ENCODE peak calls at places on chromosome 2, in seven cellular contexts. B is IMR-90, A is AG09309, H is kidney, G is fibroblast of the aortic adventitia, M is choroid plexus epithelial cell, O is progenitor cell of endocrine pancreas. Q is an unnamed sample.

GRCh38 chr2:58240938-58241755 is at the start of gene FANCL:
- DNase-seq in M (peak), A (peak), G (peak), H (peak), O (peak), B (peak), Q (peak)

GRCh38 chr2:204260162-204260877 is 285.0 kb upstream of the PARD3B start:
- DNase-seq in B (peak), M (peak), H (no peak), A (peak), G (peak), O (peak), Q (peak)

GRCh38 chr2:11370377-11371098 is 26.1 kb upstream of the ROCK2 start:
- DNase-seq in G (no peak), O (no peak), M (no peak), B (peak), A (no peak), H (no peak), Q (no peak)

GRCh38 chr2:189304360-189304759 is 124.8 kb upstream of the COL5A2 start:
- DNase-seq in A (no peak), G (no peak), O (no peak), M (no peak), H (no peak), B (no peak), Q (no peak)

GRCh38 chr2:168722592-168722991 is 79.8 kb upstream of the NOSTRIN start:
- DNase-seq in O (no peak), G (peak), A (no peak), H (no peak), M (peak), B (peak), Q (no peak)

GRCh38 chr2:196435189-196435588 is 204.3 kb upstream of the CCDC150 start:
- DNase-seq in H (no peak), A (no peak), B (peak), M (peak), G (peak), O (no peak), Q (no peak)

GRCh38 chr2:64675860-64676259 is 22.1 kb upstream of the SERTAD2 start:
- DNase-seq in H (no peak), O (no peak), B (peak), A (no peak), G (no peak), M (no peak), Q (no peak)

GRCh38 chr2:44083054-44083453 is 85.6 kb upstream of the PPM1B start:
- DNase-seq in A (no peak), B (no peak), O (no peak), H (no peak), G (no peak), M (no peak), Q (no peak)

GRCh38 chr2:130786076-130786475 is 30.7 kb downstream of the AMER3 start:
- DNase-seq in B (no peak), M (no peak), A (no peak), O (no peak), H (no peak), G (no peak), Q (no peak)

GRCh38 chr2:157301323-157301722 is 24.3 kb downstream of the ERMN start:
- DNase-seq in G (no peak), O (no peak), H (no peak), B (no peak), A (no peak), M (no peak), Q (no peak)

GRCh38 chr2:208373460-208374089 is 33.0 kb upstream of the PTH2R start:
- DNase-seq in A (no peak), H (no peak), M (peak), O (no peak), B (peak), G (peak), Q (peak)

GRCh38 chr2:170222298-170222697 is 44.4 kb downstream of the MYO3B start:
- DNase-seq in M (peak), O (no peak), H (no peak), B (peak), A (no peak), G (peak), Q (no peak)

GRCh38 chr2:34910018-34910417 is 1310.9 kb upstream of the FAM98A start:
- DNase-seq in A (no peak), M (no peak), H (no peak), G (no peak), O (no peak), B (no peak), Q (no peak)

GRCh38 chr2:104872034-104872865 is 18.3 kb downstream of the POU3F3 start:
- DNase-seq in B (no peak), M (no peak), O (no peak), G (no peak), H (peak), A (no peak), Q (no peak)

GRCh38 chr2:69946351-69947077 is 14.9 kb downstream of the ASPRV1 start:
- DNase-seq in G (peak), A (no peak), M (peak), O (no peak), B (peak), H (no peak), Q (no peak)

GRCh38 chr2:86368181-86368824 is 30.9 kb upstream of the REEP1 start:
- DNase-seq in H (no peak), O (peak), B (peak), G (peak), A (no peak), M (peak), Q (peak)

GRCh38 chr2:176081993-176082884 is 1.5 kb downstream of the EVX2 start:
- DNase-seq in A (no peak), H (peak), M (no peak), B (no peak), O (no peak), G (no peak), Q (peak)

GRCh38 chr2:48940606-48941005 is 185.1 kb upstream of the LHCGR start:
- DNase-seq in B (no peak), A (no peak), O (no peak), M (peak), H (no peak), G (no peak), Q (no peak)

GRCh38 chr2:238974510-238975166 is 126.8 kb downstream of the TWIST2 start:
- DNase-seq in G (peak), A (peak), H (no peak), B (peak), M (peak), O (no peak), Q (no peak)

GRCh38 chr2:237012021-237012420 is 73.7 kb upstream of the COPS8 start:
- DNase-seq in G (no peak), M (no peak), H (no peak), A (no peak), O (no peak), B (no peak), Q (no peak)

GRCh38 chr2:157625311-157625710 is 3.4 kb downstream of the ACVR1C start:
- DNase-seq in A (no peak), O (no peak), M (no peak), G (peak), B (no peak), H (no peak), Q (no peak)

GRCh38 chr2:68237404-68237803 is 14.9 kb downstream of the PPP3R1 start:
- DNase-seq in O (no peak), A (no peak), H (no peak), M (peak), B (peak), G (peak), Q (no peak)

GRCh38 chr2:200266406-200266805 is 40.1 kb upstream of the SPATS2L start:
- DNase-seq in M (no peak), A (no peak), H (no peak), G (no peak), B (no peak), O (no peak), Q (no peak)

GRCh38 chr2:200262047-200262446 is 44.4 kb upstream of the SPATS2L start:
- DNase-seq in A (no peak), H (no peak), O (no peak), M (no peak), G (no peak), B (no peak), Q (no peak)

GRCh38 chr2:200259577-200259957 is 46.9 kb upstream of the SPATS2L start:
- DNase-seq in G (no peak), O (no peak), H (no peak), M (no peak), B (no peak), A (no peak), Q (no peak)

GRCh38 chr2:200264631-200265030 is 41.9 kb upstream of the SPATS2L start:
- DNase-seq in A (no peak), G (no peak), O (no peak), B (no peak), H (no peak), M (no peak), Q (no peak)

GRCh38 chr2:200263279-200263678 is 43.2 kb upstream of the SPATS2L start:
- DNase-seq in G (no peak), M (no peak), B (no peak), H (no peak), A (no peak), O (no peak), Q (no peak)
- TF ChIP-seq CTCF in G (no peak), M (no peak), B (no peak), H (no peak), A (no peak), O (no peak), Q (no peak)

GRCh38 chr2:60152226-60152833 is 401.1 kb downstream of the BCL11A start:
- DNase-seq in H (no peak), O (no peak), G (peak), A (no peak), B (peak), M (peak), Q (no peak)
- TF ChIP-seq CTCF in H (peak), O (peak), G (peak), A (peak), B (peak), M (peak), Q (peak)

GRCh38 chr2:76953733-76954347 is 568.3 kb downstream of the LRRTM4 start:
- DNase-seq in M (peak), B (peak), H (no peak), A (no peak), O (peak), G (no peak), Q (peak)
- TF ChIP-seq CTCF in M (peak), B (peak), H (peak), A (no peak), O (peak), G (no peak), Q (peak)

DNA sequence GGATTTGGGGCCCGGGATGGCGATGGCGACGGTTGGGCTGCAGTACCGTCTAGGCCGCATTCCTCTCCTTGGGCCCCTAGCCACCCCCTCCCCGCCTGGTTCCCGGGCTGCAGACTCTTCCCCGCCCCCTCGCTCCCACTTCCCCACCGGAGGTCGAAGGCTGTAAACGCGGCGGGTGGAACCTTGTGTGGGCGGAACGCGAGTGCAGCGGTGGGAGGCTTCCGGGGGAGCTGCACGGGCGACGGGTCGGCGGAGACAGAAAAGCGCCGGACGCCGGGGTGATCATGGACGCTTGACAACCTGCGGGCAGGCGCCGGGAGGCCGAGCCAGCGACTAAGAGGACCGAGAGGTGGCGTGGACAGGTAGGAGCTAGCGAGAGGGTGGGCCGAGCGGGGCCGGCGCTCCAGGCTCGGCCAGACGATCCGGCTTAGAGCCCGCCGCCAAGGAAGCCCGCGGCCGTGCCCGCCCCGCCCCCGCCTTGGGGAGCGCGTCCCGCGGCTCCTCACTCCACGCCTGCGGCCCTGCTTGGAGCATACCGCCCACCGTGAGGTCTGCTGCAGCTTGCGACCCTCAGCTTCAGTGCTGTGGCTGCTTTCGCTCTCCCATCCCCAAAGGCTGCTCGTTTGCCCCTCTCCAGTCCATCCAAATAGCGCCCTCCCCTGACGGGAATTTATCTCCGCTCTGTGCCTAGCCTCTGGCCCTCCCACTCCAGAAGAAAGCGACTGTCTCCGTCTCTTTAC is at the start of gene COPS7B:
- DNase-seq in B (peak), H (peak), M (peak), A (no peak), G (peak), O (peak), Q (peak)
- TF ChIP-seq CTCF in B (peak), H (peak), M (peak), A (peak), G (peak), O (peak), Q (peak)

GRCh38 chr2:36779462-36779861 is 83.0 kb downstream of the VIT start:
- DNase-seq in O (no peak), M (no peak), A (no peak), H (no peak), B (no peak), G (no peak), Q (no peak)

GRCh38 chr2:36777272-36777671 is 80.8 kb downstream of the VIT start:
- DNase-seq in G (no peak), B (no peak), H (no peak), O (no peak), M (no peak), A (no peak), Q (no peak)

GRCh38 chr2:36773947-36774346 is 77.4 kb downstream of the VIT start:
- DNase-seq in G (no peak), H (no peak), O (no peak), M (no peak), B (no peak), A (no peak), Q (no peak)

GRCh38 chr2:36780231-36780808 is 83.8 kb downstream of the VIT start:
- DNase-seq in A (peak), M (peak), H (no peak), O (no peak), G (peak), B (peak), Q (peak)

DNA sequence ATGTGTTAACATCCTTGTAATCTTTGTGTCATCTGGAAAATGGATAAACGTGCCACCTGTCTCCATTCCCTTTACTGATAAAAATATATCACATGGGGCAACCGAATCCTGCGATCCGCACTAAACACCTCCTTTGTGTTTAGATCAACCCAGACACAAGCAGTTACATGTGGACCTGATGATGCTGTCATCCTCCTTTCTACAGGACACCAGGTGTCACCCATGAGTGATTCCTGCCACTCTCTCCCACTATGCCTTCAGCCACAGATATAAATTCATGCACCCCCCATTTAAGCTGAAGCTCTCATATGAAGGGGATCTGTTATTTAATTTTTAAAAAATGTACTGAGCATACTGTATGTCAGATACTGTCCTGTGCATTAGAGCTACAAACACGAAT is 81.3 kb downstream of the VIT start:
- DNase-seq in M (no peak), B (no peak), G (no peak), H (no peak), O (no peak), A (no peak), Q (no peak)
- TF ChIP-seq CTCF in M (no peak), B (no peak), G (no peak), H (no peak), O (no peak), A (no peak), Q (no peak)

DNA sequence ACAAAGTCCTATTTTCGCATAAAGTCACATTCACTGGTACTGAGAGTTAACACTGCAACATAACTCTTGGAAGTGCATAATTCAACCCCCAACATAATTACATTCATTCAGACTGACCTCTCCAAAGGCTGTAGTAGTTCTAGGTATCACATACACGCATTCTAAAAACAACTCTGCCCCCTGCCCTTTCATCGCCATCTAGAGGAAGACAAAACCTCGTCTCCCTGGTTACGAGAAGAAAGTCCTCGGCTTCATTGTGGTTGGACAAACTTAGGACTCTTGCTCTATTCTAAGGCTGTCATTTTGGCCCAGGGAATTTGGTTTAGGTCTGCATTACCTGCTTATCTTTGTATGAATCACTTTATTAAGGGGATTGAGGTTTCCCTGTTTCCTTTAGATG is 215.3 kb upstream of the NRXN1 start:
- DNase-seq in O (no peak), A (no peak), B (no peak), H (no peak), M (no peak), G (no peak), Q (no peak)
- TF ChIP-seq CTCF in O (no peak), A (no peak), B (no peak), H (no peak), M (no peak), G (no peak), Q (no peak)

GRCh38 chr2:88303865-88304264 is 133.7 kb downstream of the THNSL2 start:
- DNase-seq in H (no peak), A (no peak), B (no peak), G (no peak), M (no peak), O (no peak), Q (no peak)

GRCh38 chr2:88310787-88311186 is 140.6 kb downstream of the THNSL2 start:
- DNase-seq in O (no peak), G (no peak), B (no peak), H (no peak), A (no peak), M (no peak), Q (no peak)

GRCh38 chr2:88307817-88308216 is 137.7 kb downstream of the THNSL2 start:
- DNase-seq in A (no peak), M (peak), G (no peak), B (peak), O (no peak), H (no peak), Q (peak)
- TF ChIP-seq CTCF in A (peak), M (peak), G (peak), B (peak), O (peak), H (no peak), Q (peak)

GRCh38 chr2:78992807-78993517 is 32.5 kb upstream of the REG3G start:
- DNase-seq in A (no peak), B (no peak), H (peak), G (no peak), O (peak), M (no peak), Q (no peak)

GRCh38 chr2:78993518-78994148 is 31.9 kb upstream of the REG3G start:
- DNase-seq in O (no peak), A (no peak), M (no peak), H (peak), G (no peak), B (no peak), Q (no peak)

GRCh38 chr2:78994789-78995188 is 30.7 kb upstream of the REG3G start:
- DNase-seq in M (no peak), H (no peak), O (no peak), B (no peak), G (no peak), A (no peak), Q (no peak)

DNA sequence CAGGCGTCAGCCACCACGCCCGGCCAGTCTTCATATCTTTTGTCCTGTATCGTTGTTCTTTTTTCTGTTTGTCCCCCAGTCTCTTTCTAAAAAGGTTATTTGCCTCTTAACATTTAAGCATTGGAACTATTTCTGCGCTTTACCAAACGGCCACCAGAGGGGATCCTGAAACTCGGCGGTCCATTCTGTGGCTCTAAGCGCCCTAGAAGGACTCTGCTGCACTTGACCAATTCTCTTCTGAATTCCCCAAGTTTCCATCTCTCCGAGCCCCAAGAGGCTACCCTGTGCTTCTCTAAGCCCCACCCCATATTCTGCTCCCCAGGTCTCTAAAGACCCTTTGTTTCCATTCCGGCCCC is 33.1 kb upstream of the REG3G start:
- DNase-seq in B (no peak), M (peak), O (peak), G (no peak), A (no peak), H (no peak), Q (peak)
- TF ChIP-seq CTCF in B (peak), M (peak), O (peak), G (no peak), A (peak), H (peak), Q (peak)

GRCh38 chr2:101204400-101205095 is 48.1 kb upstream of the CNOT11 start:
- DNase-seq in B (no peak), M (peak), A (no peak), G (peak), O (no peak), H (no peak), Q (no peak)

GRCh38 chr2:101200714-101201113 is 49.5 kb upstream of the TBC1D8 start:
- DNase-seq in H (no peak), G (peak), M (peak), B (peak), A (no peak), O (no peak), Q (no peak)

GRCh38 chr2:101208830-101209229 is 43.9 kb upstream of the CNOT11 start:
- DNase-seq in A (no peak), G (no peak), B (no peak), O (no peak), H (no peak), M (no peak), Q (no peak)

GRCh38 chr2:101206080-101206479 is 46.6 kb upstream of the CNOT11 start:
- DNase-seq in G (no peak), M (no peak), B (no peak), O (no peak), A (no peak), H (no peak), Q (no peak)

DNA sequence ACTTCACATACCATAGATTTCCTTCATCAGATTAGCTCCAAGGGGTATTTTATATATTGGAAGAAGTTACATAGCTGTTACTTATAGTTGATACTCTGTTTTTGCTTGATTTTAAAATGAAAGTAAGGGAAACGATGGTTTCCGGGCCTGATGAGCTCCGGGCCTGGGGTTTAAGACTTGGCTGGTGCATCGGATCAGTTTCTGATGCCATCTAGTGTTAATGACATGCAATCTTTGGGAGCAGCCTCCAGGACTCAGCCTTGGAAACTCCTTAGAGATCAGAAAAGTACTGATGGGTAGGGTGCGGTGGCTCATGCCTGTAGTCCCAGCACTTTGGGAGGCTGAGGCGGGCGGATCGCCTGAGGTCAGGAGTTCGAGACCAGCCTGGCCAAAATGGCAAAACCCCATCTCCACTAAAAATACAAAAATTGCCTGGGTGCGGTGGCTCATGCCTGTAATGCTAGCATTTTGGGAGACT is 47.1 kb upstream of the CNOT11 start:
- DNase-seq in O (no peak), B (peak), M (peak), H (no peak), G (peak), A (peak), Q (peak)
- TF ChIP-seq CTCF in O (peak), B (peak), M (peak), H (peak), G (peak), A (peak), Q (no peak)